ENCODE peak calls at places on chromosomes 16 and 17, in ten cellular contexts. One of them, this sample, is unnamed.

GRCh38 chr17:72049914-72050313 is 70.9 kb upstream of the SOX9 start:
- DNase-seq in germinal center: no peak
- DNase-seq in activated T-cell treated with anti-CD3 and anti-CD28 coated beads for 1 hour: no peak
- DNase-seq in aorta: no peak
- DNase-seq in WERI-Rb-1: no peak
- DNase-seq in brain microvascular endothelial cell: no peak
- DNase-seq in HS-27A: no peak
- DNase-seq in BE2C: no peak
- DNase-seq in cerebellar cortex: no peak
- DNase-seq in NCI-H2171 treated with DMSO at 0.1 percent for 48 hours: no peak
- DNase-seq in this sample: no peak

GRCh38 chr16:56288019-56288418 is 96.7 kb downstream of the GNAO1 start:
- DNase-seq in germinal center: no peak
- DNase-seq in activated T-cell treated with anti-CD3 and anti-CD28 coated beads for 1 hour: no peak
- DNase-seq in aorta: no peak
- DNase-seq in WERI-Rb-1: no peak
- DNase-seq in brain microvascular endothelial cell: no peak
- DNase-seq in HS-27A: no peak
- DNase-seq in BE2C: no peak
- DNase-seq in cerebellar cortex: peak
- DNase-seq in NCI-H2171 treated with DMSO at 0.1 percent for 48 hours: peak
- DNase-seq in this sample: no peak

GRCh38 chr16:66935319-66936011 is at the start of gene CES2:
- DNase-seq in germinal center: no peak
- DNase-seq in activated T-cell treated with anti-CD3 and anti-CD28 coated beads for 1 hour: no peak
- DNase-seq in aorta: peak
- DNase-seq in WERI-Rb-1: no peak
- DNase-seq in brain microvascular endothelial cell: no peak
- DNase-seq in HS-27A: no peak
- DNase-seq in BE2C: no peak
- DNase-seq in cerebellar cortex: no peak
- DNase-seq in NCI-H2171 treated with DMSO at 0.1 percent for 48 hours: no peak
- DNase-seq in this sample: peak

GRCh38 chr16:84604477-84605013 is 13.3 kb downstream of the COTL1 start:
- DNase-seq in germinal center: no peak
- DNase-seq in activated T-cell treated with anti-CD3 and anti-CD28 coated beads for 1 hour: no peak
- DNase-seq in aorta: no peak
- DNase-seq in WERI-Rb-1: no peak
- DNase-seq in brain microvascular endothelial cell: no peak
- DNase-seq in HS-27A: no peak
- DNase-seq in BE2C: no peak
- DNase-seq in cerebellar cortex: no peak
- DNase-seq in NCI-H2171 treated with DMSO at 0.1 percent for 48 hours: no peak
- DNase-seq in this sample: no peak

GRCh38 chr17:35801583-35802224 is 6.3 kb upstream of the MMP28 start:
- DNase-seq in germinal center: peak
- DNase-seq in activated T-cell treated with anti-CD3 and anti-CD28 coated beads for 1 hour: no peak
- DNase-seq in aorta: peak
- DNase-seq in WERI-Rb-1: no peak
- DNase-seq in brain microvascular endothelial cell: no peak
- DNase-seq in HS-27A: no peak
- DNase-seq in BE2C: peak
- DNase-seq in cerebellar cortex: peak
- DNase-seq in NCI-H2171 treated with DMSO at 0.1 percent for 48 hours: peak
- DNase-seq in this sample: no peak

GRCh38 chr16:17056666-17057065 is 414.1 kb downstream of the XYLT1 start:
- DNase-seq in germinal center: no peak
- DNase-seq in activated T-cell treated with anti-CD3 and anti-CD28 coated beads for 1 hour: no peak
- DNase-seq in aorta: no peak
- DNase-seq in WERI-Rb-1: no peak
- DNase-seq in brain microvascular endothelial cell: no peak
- DNase-seq in HS-27A: no peak
- DNase-seq in BE2C: no peak
- DNase-seq in cerebellar cortex: no peak
- DNase-seq in NCI-H2171 treated with DMSO at 0.1 percent for 48 hours: no peak
- DNase-seq in this sample: no peak

GRCh38 chr17:78805301-78805700 is 23.2 kb upstream of the CYTH1 start:
- DNase-seq in germinal center: no peak
- DNase-seq in activated T-cell treated with anti-CD3 and anti-CD28 coated beads for 1 hour: no peak
- DNase-seq in aorta: peak
- DNase-seq in WERI-Rb-1: no peak
- DNase-seq in brain microvascular endothelial cell: no peak
- DNase-seq in HS-27A: no peak
- DNase-seq in BE2C: no peak
- DNase-seq in cerebellar cortex: no peak
- DNase-seq in NCI-H2171 treated with DMSO at 0.1 percent for 48 hours: no peak
- DNase-seq in this sample: no peak

GRCh38 chr16:88406096-88407041 is 23.6 kb downstream of the ZNF469 start:
- DNase-seq in germinal center: no peak
- DNase-seq in activated T-cell treated with anti-CD3 and anti-CD28 coated beads for 1 hour: no peak
- DNase-seq in aorta: no peak
- DNase-seq in WERI-Rb-1: no peak
- DNase-seq in brain microvascular endothelial cell: no peak
- DNase-seq in HS-27A: no peak
- DNase-seq in BE2C: no peak
- DNase-seq in cerebellar cortex: no peak
- DNase-seq in NCI-H2171 treated with DMSO at 0.1 percent for 48 hours: no peak
- DNase-seq in this sample: no peak

GRCh38 chr16:23539984-23540816 is 16.9 kb downstream of the EARS2 start:
- DNase-seq in germinal center: no peak
- DNase-seq in activated T-cell treated with anti-CD3 and anti-CD28 coated beads for 1 hour: no peak
- DNase-seq in aorta: no peak
- DNase-seq in WERI-Rb-1: no peak
- DNase-seq in brain microvascular endothelial cell: no peak
- DNase-seq in HS-27A: no peak
- DNase-seq in BE2C: no peak
- DNase-seq in cerebellar cortex: no peak
- DNase-seq in NCI-H2171 treated with DMSO at 0.1 percent for 48 hours: no peak
- DNase-seq in this sample: no peak

GRCh38 chr16:11871193-11871592 is 19.9 kb upstream of the RSL1D1 start:
- DNase-seq in germinal center: no peak
- DNase-seq in activated T-cell treated with anti-CD3 and anti-CD28 coated beads for 1 hour: no peak
- DNase-seq in aorta: no peak
- DNase-seq in WERI-Rb-1: peak
- DNase-seq in brain microvascular endothelial cell: peak
- DNase-seq in HS-27A: no peak
- DNase-seq in BE2C: peak
- DNase-seq in cerebellar cortex: peak
- DNase-seq in NCI-H2171 treated with DMSO at 0.1 percent for 48 hours: no peak
- DNase-seq in this sample: peak

GRCh38 chr16:29663020-29663828 is at the start of gene SPN:
- DNase-seq in germinal center: peak
- DNase-seq in activated T-cell treated with anti-CD3 and anti-CD28 coated beads for 1 hour: peak
- DNase-seq in aorta: no peak
- DNase-seq in WERI-Rb-1: peak
- DNase-seq in brain microvascular endothelial cell: no peak
- DNase-seq in HS-27A: no peak
- DNase-seq in BE2C: no peak
- DNase-seq in cerebellar cortex: no peak
- DNase-seq in NCI-H2171 treated with DMSO at 0.1 percent for 48 hours: no peak
- DNase-seq in this sample: no peak

GRCh38 chr16:88030498-88030897 is 79.3 kb downstream of the BANP start:
- DNase-seq in germinal center: no peak
- DNase-seq in activated T-cell treated with anti-CD3 and anti-CD28 coated beads for 1 hour: no peak
- DNase-seq in aorta: no peak
- DNase-seq in WERI-Rb-1: no peak
- DNase-seq in brain microvascular endothelial cell: no peak
- DNase-seq in HS-27A: no peak
- DNase-seq in BE2C: no peak
- DNase-seq in cerebellar cortex: no peak
- DNase-seq in NCI-H2171 treated with DMSO at 0.1 percent for 48 hours: no peak
- DNase-seq in this sample: no peak

GRCh38 chr16:53714080-53715050 is 10.4 kb downstream of the FTO start:
- DNase-seq in germinal center: no peak
- DNase-seq in activated T-cell treated with anti-CD3 and anti-CD28 coated beads for 1 hour: no peak
- DNase-seq in aorta: no peak
- DNase-seq in WERI-Rb-1: no peak
- DNase-seq in brain microvascular endothelial cell: no peak
- DNase-seq in HS-27A: no peak
- DNase-seq in BE2C: no peak
- DNase-seq in cerebellar cortex: no peak
- DNase-seq in NCI-H2171 treated with DMSO at 0.1 percent for 48 hours: peak
- DNase-seq in this sample: no peak

GRCh38 chr17:3894927-3895343 is 2.1 kb upstream of the CAMKK1 start:
- DNase-seq in germinal center: no peak
- DNase-seq in activated T-cell treated with anti-CD3 and anti-CD28 coated beads for 1 hour: no peak
- DNase-seq in aorta: no peak
- DNase-seq in WERI-Rb-1: peak
- DNase-seq in brain microvascular endothelial cell: no peak
- DNase-seq in HS-27A: no peak
- DNase-seq in BE2C: no peak
- DNase-seq in cerebellar cortex: no peak
- DNase-seq in NCI-H2171 treated with DMSO at 0.1 percent for 48 hours: no peak
- DNase-seq in this sample: peak

GRCh38 chr17:76051071-76051467 is 21.2 kb downstream of the SRP68 start:
- DNase-seq in germinal center: no peak
- DNase-seq in activated T-cell treated with anti-CD3 and anti-CD28 coated beads for 1 hour: no peak
- DNase-seq in aorta: no peak
- DNase-seq in WERI-Rb-1: no peak
- DNase-seq in brain microvascular endothelial cell: peak
- DNase-seq in HS-27A: no peak
- DNase-seq in BE2C: no peak
- DNase-seq in cerebellar cortex: no peak
- DNase-seq in NCI-H2171 treated with DMSO at 0.1 percent for 48 hours: no peak
- DNase-seq in this sample: no peak

GRCh38 chr17:2259769-2260536 is 43.6 kb downstream of the SMG6 start:
- DNase-seq in germinal center: no peak
- DNase-seq in activated T-cell treated with anti-CD3 and anti-CD28 coated beads for 1 hour: peak
- DNase-seq in aorta: no peak
- DNase-seq in WERI-Rb-1: no peak
- DNase-seq in brain microvascular endothelial cell: no peak
- DNase-seq in HS-27A: no peak
- DNase-seq in BE2C: no peak
- DNase-seq in cerebellar cortex: no peak
- DNase-seq in NCI-H2171 treated with DMSO at 0.1 percent for 48 hours: no peak
- DNase-seq in this sample: peak

GRCh38 chr16:66986559-66986958 is 1.8 kb upstream of the CES4A start:
- DNase-seq in germinal center: no peak
- DNase-seq in activated T-cell treated with anti-CD3 and anti-CD28 coated beads for 1 hour: no peak
- DNase-seq in aorta: no peak
- DNase-seq in WERI-Rb-1: no peak
- DNase-seq in brain microvascular endothelial cell: no peak
- DNase-seq in HS-27A: no peak
- DNase-seq in BE2C: no peak
- DNase-seq in cerebellar cortex: no peak
- DNase-seq in NCI-H2171 treated with DMSO at 0.1 percent for 48 hours: no peak
- DNase-seq in this sample: no peak

GRCh38 chr17:21677126-21677910 is 15.0 kb upstream of the KCNJ18 start:
- DNase-seq in germinal center: no peak
- DNase-seq in activated T-cell treated with anti-CD3 and anti-CD28 coated beads for 1 hour: no peak
- DNase-seq in aorta: no peak
- DNase-seq in WERI-Rb-1: no peak
- DNase-seq in brain microvascular endothelial cell: no peak
- DNase-seq in HS-27A: no peak
- DNase-seq in BE2C: no peak
- DNase-seq in cerebellar cortex: no peak
- DNase-seq in NCI-H2171 treated with DMSO at 0.1 percent for 48 hours: no peak
- DNase-seq in this sample: no peak

GRCh38 chr17:21814776-21815175 is 122.5 kb downstream of the KCNJ18 start:
- DNase-seq in germinal center: no peak
- DNase-seq in activated T-cell treated with anti-CD3 and anti-CD28 coated beads for 1 hour: no peak
- DNase-seq in aorta: no peak
- DNase-seq in WERI-Rb-1: no peak
- DNase-seq in brain microvascular endothelial cell: no peak
- DNase-seq in HS-27A: no peak
- DNase-seq in BE2C: no peak
- DNase-seq in cerebellar cortex: no peak
- DNase-seq in NCI-H2171 treated with DMSO at 0.1 percent for 48 hours: no peak
- DNase-seq in this sample: no peak

GRCh38 chr17:6603746-6604325 is 36.7 kb downstream of the KIAA0753 start:
- DNase-seq in germinal center: no peak
- DNase-seq in activated T-cell treated with anti-CD3 and anti-CD28 coated beads for 1 hour: no peak
- DNase-seq in aorta: peak
- DNase-seq in WERI-Rb-1: no peak
- DNase-seq in brain microvascular endothelial cell: no peak
- DNase-seq in HS-27A: no peak
- DNase-seq in BE2C: no peak
- DNase-seq in cerebellar cortex: peak
- DNase-seq in NCI-H2171 treated with DMSO at 0.1 percent for 48 hours: no peak
- DNase-seq in this sample: peak

GRCh38 chr17:1013729-1014090 is 16.8 kb downstream of the TIMM22 start:
- DNase-seq in germinal center: no peak
- DNase-seq in activated T-cell treated with anti-CD3 and anti-CD28 coated beads for 1 hour: no peak
- DNase-seq in aorta: no peak
- DNase-seq in WERI-Rb-1: no peak
- DNase-seq in brain microvascular endothelial cell: no peak
- DNase-seq in HS-27A: no peak
- DNase-seq in BE2C: no peak
- DNase-seq in cerebellar cortex: no peak
- DNase-seq in NCI-H2171 treated with DMSO at 0.1 percent for 48 hours: no peak
- DNase-seq in this sample: no peak

GRCh38 chr17:14745122-14745521 is 444.2 kb downstream of the HS3ST3B1 start:
- DNase-seq in germinal center: no peak
- DNase-seq in activated T-cell treated with anti-CD3 and anti-CD28 coated beads for 1 hour: no peak
- DNase-seq in aorta: no peak
- DNase-seq in WERI-Rb-1: no peak
- DNase-seq in brain microvascular endothelial cell: peak
- DNase-seq in HS-27A: no peak
- DNase-seq in BE2C: no peak
- DNase-seq in cerebellar cortex: no peak
- DNase-seq in NCI-H2171 treated with DMSO at 0.1 percent for 48 hours: no peak
- DNase-seq in this sample: peak

GRCh38 chr16:50742521-50743150 is 750 bp downstream of the CYLD start:
- DNase-seq in germinal center: peak
- DNase-seq in activated T-cell treated with anti-CD3 and anti-CD28 coated beads for 1 hour: peak
- DNase-seq in aorta: peak
- DNase-seq in WERI-Rb-1: no peak
- DNase-seq in brain microvascular endothelial cell: no peak
- DNase-seq in HS-27A: no peak
- DNase-seq in BE2C: no peak
- DNase-seq in cerebellar cortex: no peak
- DNase-seq in NCI-H2171 treated with DMSO at 0.1 percent for 48 hours: no peak
- DNase-seq in this sample: peak

GRCh38 chr16:48608871-48609452 is 1.0 kb downstream of the N4BP1 start:
- DNase-seq in germinal center: peak
- DNase-seq in activated T-cell treated with anti-CD3 and anti-CD28 coated beads for 1 hour: no peak
- DNase-seq in aorta: no peak
- DNase-seq in WERI-Rb-1: no peak
- DNase-seq in brain microvascular endothelial cell: no peak
- DNase-seq in HS-27A: no peak
- DNase-seq in BE2C: peak
- DNase-seq in cerebellar cortex: peak
- DNase-seq in NCI-H2171 treated with DMSO at 0.1 percent for 48 hours: no peak
- DNase-seq in this sample: no peak

GRCh38 chr17:50363217-50364060 is 9.5 kb downstream of the MRPL27 start:
- DNase-seq in germinal center: no peak
- DNase-seq in activated T-cell treated with anti-CD3 and anti-CD28 coated beads for 1 hour: no peak
- DNase-seq in aorta: no peak
- DNase-seq in WERI-Rb-1: no peak
- DNase-seq in brain microvascular endothelial cell: peak
- DNase-seq in HS-27A: no peak
- DNase-seq in BE2C: peak
- DNase-seq in cerebellar cortex: peak
- DNase-seq in NCI-H2171 treated with DMSO at 0.1 percent for 48 hours: no peak
- DNase-seq in this sample: peak

GRCh38 chr16:47204736-47205499 is 61.2 kb upstream of the NETO2 start:
- DNase-seq in germinal center: no peak
- DNase-seq in activated T-cell treated with anti-CD3 and anti-CD28 coated beads for 1 hour: no peak
- DNase-seq in aorta: no peak
- DNase-seq in WERI-Rb-1: no peak
- DNase-seq in brain microvascular endothelial cell: no peak
- DNase-seq in HS-27A: no peak
- DNase-seq in BE2C: no peak
- DNase-seq in cerebellar cortex: no peak
- DNase-seq in NCI-H2171 treated with DMSO at 0.1 percent for 48 hours: no peak
- DNase-seq in this sample: no peak

GRCh38 chr17:5035356-5035755 is at the start of gene SLC52A1:
- DNase-seq in germinal center: no peak
- DNase-seq in activated T-cell treated with anti-CD3 and anti-CD28 coated beads for 1 hour: no peak
- DNase-seq in aorta: no peak
- DNase-seq in WERI-Rb-1: no peak
- DNase-seq in brain microvascular endothelial cell: no peak
- DNase-seq in HS-27A: no peak
- DNase-seq in BE2C: no peak
- DNase-seq in cerebellar cortex: no peak
- DNase-seq in NCI-H2171 treated with DMSO at 0.1 percent for 48 hours: peak
- DNase-seq in this sample: no peak

GRCh38 chr17:62913971-62914370 is 52.1 kb upstream of the TANC2 start:
- DNase-seq in germinal center: no peak
- DNase-seq in activated T-cell treated with anti-CD3 and anti-CD28 coated beads for 1 hour: no peak
- DNase-seq in aorta: no peak
- DNase-seq in WERI-Rb-1: no peak
- DNase-seq in brain microvascular endothelial cell: no peak
- DNase-seq in HS-27A: no peak
- DNase-seq in BE2C: no peak
- DNase-seq in cerebellar cortex: no peak
- DNase-seq in NCI-H2171 treated with DMSO at 0.1 percent for 48 hours: no peak
- DNase-seq in this sample: no peak